ENCODE peak calls at places on chromosomes 4 and X, in five cellular contexts. E is fibroblast of lung, Y is heart left ventricle, X is Peyer's patch, S is cardiac muscle cell. D is an unnamed sample. For H3K4me1, H3K27me3 and H3K9me3, the result is how much of the 10 kb centered on the place peaks cover.

GRCh38 chr4:88138561-88138960 is 19.9 kb downstream of the ABCG2 start:
- DNase-seq in S (peak), Y (no peak), E (peak), X (no peak), D (no peak)

GRCh38 chr4:74237425-74237966 is 70.8 kb upstream of the EPGN start:
- DNase-seq in Y (no peak), E (no peak), S (no peak), X (no peak), D (no peak)

GRCh38 chrX:33908898-33909297 is 223.2 kb downstream of the FAM47A start:
- DNase-seq in E (no peak), S (no peak), Y (no peak), X (no peak), D (no peak)

GRCh38 chr4:5704276-5704675 is 4.1 kb downstream of the EVC2 start:
- DNase-seq in S (no peak), E (no peak), Y (no peak), X (no peak), D (no peak)

GRCh38 chrX:9349572-9350259 is 115.1 kb upstream of the TBL1X start:
- DNase-seq in S (no peak), X (no peak), E (peak), Y (no peak), D (no peak)

GRCh38 chr4:140222175-140222574 is 68.2 kb upstream of the MAML3 start:
- DNase-seq in Y (no peak), X (no peak), S (peak), E (peak), D (no peak)

GRCh38 chr4:13907255-13907751 is 279.8 kb upstream of the BOD1L1 start:
- DNase-seq in X (peak), S (peak), E (peak), Y (no peak), D (peak)

GRCh38 chrX:118396113-118396512 is 50.2 kb downstream of the WDR44 start:
- DNase-seq in Y (no peak), S (no peak), E (no peak), X (no peak), D (no peak)

GRCh38 chr4:21802406-21802805 is 146.2 kb downstream of the KCNIP4 start:
- DNase-seq in X (no peak), E (peak), S (peak), Y (no peak), D (no peak)

GRCh38 chrX:106731590-106731989 is 5.1 kb downstream of the RNF128 start:
- DNase-seq in Y (no peak), X (no peak), E (no peak), S (no peak), D (no peak)

GRCh38 chr4:110170861-110171260 is 27.6 kb downstream of the ELOVL6 start:
- DNase-seq in X (no peak), S (no peak), E (no peak), Y (no peak), D (no peak)

GRCh38 chrX:52352551-52352950 is 16.3 kb upstream of the XAGE2 start:
- DNase-seq in S (no peak), E (no peak), X (no peak), Y (no peak), D (peak)

GRCh38 chr4:51858605-51859211 is 15.8 kb downstream of the DCUN1D4 start:
- DNase-seq in Y (no peak), S (no peak), E (peak), X (no peak), D (no peak)

GRCh38 chr4:51862781-51863180 is 19.8 kb downstream of the DCUN1D4 start:
- DNase-seq in Y (no peak), E (no peak), X (no peak), S (no peak), D (no peak)

GRCh38 chr4:51862199-51862598 is 19.2 kb downstream of the DCUN1D4 start:
- DNase-seq in Y (no peak), S (no peak), X (no peak), E (no peak), D (no peak)

GRCh38 chr4:51855751-51856150 is 12.8 kb downstream of the DCUN1D4 start:
- DNase-seq in S (no peak), Y (no peak), X (no peak), E (no peak), D (no peak)

DNA sequence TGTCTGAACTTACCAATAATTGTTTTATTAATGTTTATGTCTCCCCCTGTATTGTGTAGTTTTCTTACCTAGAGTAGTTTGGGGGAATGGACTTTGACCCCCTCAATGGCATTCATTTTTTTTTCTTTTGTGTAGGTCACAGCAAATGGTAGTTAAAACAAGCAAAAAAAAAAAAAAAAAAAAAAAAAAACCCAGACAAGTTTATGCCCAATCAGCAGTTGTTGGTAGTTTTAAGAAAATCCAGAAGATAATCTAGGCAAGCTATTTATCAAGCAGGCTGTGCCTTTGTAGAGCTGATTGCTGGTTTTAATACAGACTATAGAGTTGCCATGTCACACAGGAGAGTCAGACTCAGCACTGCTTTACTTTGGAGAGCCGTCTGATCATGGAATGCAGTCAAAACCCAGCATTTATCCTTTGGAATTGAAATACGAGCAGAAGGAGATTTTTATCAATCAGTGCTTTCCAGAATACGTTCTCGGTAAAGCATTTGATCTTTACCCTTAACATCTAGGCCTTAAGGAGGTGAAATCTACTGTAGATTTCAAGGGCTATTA is 16.6 kb downstream of the DCUN1D4 start:
- DNase-seq in X (no peak), E (peak), S (no peak), Y (no peak), D (no peak)
- H3K4me1 ChIP-seq in X (under half), E (under half), S (under half), Y (under half), D (under half)

GRCh38 chr4:67475155-67475554 is 70.1 kb downstream of the CENPC start:
- DNase-seq in S (no peak), X (no peak), Y (no peak), E (no peak), D (no peak)
- H3K27me3 ChIP-seq in S (under half), X (under half), Y (under half), E (under half), D (under half)

DNA sequence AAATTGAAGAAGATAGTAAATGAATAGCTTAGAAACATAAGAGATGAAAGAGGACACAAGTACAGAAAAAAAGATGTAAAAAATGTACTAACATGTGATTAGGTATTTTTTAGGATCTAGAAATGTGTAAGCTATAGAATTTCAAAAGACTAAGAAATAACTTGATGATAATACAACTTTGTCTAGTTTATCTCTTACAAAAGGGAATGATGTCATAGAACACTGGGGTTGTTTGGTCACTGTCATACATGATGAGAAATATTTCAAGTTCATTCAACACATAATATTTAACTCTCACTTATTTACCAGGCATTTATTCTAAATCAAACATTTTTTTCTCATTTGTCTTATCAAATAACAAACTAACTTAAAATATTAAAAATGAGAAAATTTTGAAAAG is 18.5 kb downstream of the STBD1 start:
- DNase-seq in S (no peak), E (no peak), X (no peak), Y (no peak), D (no peak)
- H3K9me3 ChIP-seq in S (under half), E (under half), X (under half), Y (under half), D (under half)

GRCh38 chrX:65993332-65993731 is 46.5 kb downstream of the VSIG4 start:
- DNase-seq in X (no peak), S (no peak), Y (no peak), E (no peak), D (no peak)

GRCh38 chrX:65990702-65991101 is 49.2 kb downstream of the VSIG4 start:
- DNase-seq in Y (no peak), E (no peak), S (no peak), X (no peak), D (no peak)

GRCh38 chrX:65997978-65998717 is 41.7 kb downstream of the VSIG4 start:
- DNase-seq in X (no peak), S (no peak), E (no peak), Y (no peak), D (no peak)

GRCh38 chrX:65994519-65995501 is 45.1 kb downstream of the VSIG4 start:
- DNase-seq in Y (no peak), E (no peak), X (no peak), S (no peak), D (no peak)

DNA sequence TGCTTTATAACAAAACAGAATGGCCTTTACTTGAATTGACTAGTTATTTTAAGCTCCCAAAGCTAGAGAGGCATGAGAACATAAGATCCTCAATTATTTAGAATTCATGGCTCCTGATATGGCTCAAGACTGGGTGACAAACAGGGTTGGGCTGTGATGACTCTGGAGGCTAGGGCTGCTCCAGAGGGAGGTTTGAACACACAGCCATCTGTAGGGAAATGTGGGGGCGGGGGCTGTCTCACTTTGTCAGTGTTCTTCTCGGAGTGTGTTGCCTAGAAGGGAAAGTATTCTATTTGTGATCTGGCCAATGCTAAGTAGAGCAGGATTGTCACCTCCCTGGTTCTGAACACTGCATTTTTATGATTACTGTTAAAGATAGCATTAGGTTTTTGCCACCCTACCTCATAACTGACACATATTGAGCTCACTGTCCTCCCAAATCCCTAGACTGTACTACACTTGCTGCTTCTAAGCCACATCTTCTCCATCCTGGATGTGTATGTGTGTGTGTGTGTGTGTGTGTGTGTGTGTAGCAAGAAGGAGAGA is 45.9 kb downstream of the VSIG4 start:
- DNase-seq in S (no peak), X (no peak), E (no peak), Y (no peak), D (no peak)
- H3K4me1 ChIP-seq in S (under half), X (under half), E (under half), Y (under half), D (under half)

GRCh38 chrX:72316408-72317079 is 10.8 kb upstream of the CITED1 start:
- DNase-seq in S (no peak), X (no peak), E (no peak), Y (no peak), D (no peak)

GRCh38 chrX:72313757-72314156 is 8.0 kb upstream of the CITED1 start:
- DNase-seq in E (no peak), S (no peak), Y (no peak), X (no peak), D (no peak)

GRCh38 chrX:72312311-72312940 is 6.7 kb upstream of the CITED1 start:
- DNase-seq in E (no peak), S (no peak), Y (no peak), X (no peak), D (no peak)

GRCh38 chrX:72314881-72315280 is 9.2 kb upstream of the CITED1 start:
- DNase-seq in E (no peak), Y (no peak), X (no peak), S (no peak), D (no peak)

GRCh38 chrX:72314242-72314641 is 8.5 kb upstream of the CITED1 start:
- DNase-seq in E (no peak), S (no peak), X (no peak), Y (no peak), D (no peak)
- H3K27me3 ChIP-seq in E (under half), S (under half), X (under half), Y (under half), D (under half)

DNA sequence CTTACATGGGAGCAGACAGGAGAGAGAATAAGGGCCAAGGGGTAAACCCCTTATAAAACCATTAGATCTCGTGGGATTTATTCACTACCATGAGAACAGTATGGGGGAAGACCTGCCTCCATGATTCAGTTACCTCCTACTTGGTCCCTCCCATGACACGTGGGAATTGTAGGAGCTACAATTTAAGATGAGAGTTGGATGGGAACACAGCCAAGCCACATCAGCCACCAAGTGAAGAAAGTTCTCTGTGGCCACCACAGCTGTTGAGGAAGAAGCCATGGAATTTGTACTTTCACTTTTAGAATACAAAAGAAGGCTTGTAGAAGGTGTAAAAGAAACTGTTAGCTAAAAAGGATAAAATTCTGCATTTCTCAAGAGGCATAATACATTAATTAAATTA is 67.0 kb upstream of the CXorf51A start:
- DNase-seq in S (no peak), E (no peak), X (no peak), Y (no peak), D (no peak)
- H3K9me3 ChIP-seq in S (under half), E (under half), X (under half), Y (under half), D (under half)

DNA sequence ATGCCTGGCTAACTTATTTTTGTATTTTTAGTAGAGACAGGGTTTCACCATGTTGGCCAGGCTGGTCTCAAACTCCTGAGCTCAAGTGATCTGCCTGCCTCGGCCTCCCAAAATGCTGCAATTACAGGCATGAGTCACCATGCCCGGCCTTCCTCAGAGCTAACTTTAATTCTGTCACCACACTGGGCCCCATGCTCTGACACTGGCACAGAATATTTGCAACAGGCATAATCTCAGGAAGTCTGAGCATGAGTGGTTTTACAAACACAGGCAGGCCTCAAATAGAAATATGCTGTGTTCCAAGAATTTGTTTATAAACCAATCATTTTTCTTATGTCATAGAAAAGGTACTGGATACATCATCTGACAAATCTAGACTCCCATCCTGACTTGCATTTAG is 32.7 kb upstream of the FAM9C start:
- DNase-seq in X (no peak), E (peak), Y (no peak), S (no peak), D (no peak)
- H3K4me1 ChIP-seq in X (under half), E (under half), Y (under half), S (under half), D (under half)

GRCh38 chr4:125811892-125812291 is 497.1 kb downstream of the FAT4 start:
- DNase-seq in X (no peak), S (no peak), Y (no peak), E (no peak), D (no peak)
- H3K27me3 ChIP-seq in X (under half), S (under half), Y (under half), E (under half), D (under half)

DNA sequence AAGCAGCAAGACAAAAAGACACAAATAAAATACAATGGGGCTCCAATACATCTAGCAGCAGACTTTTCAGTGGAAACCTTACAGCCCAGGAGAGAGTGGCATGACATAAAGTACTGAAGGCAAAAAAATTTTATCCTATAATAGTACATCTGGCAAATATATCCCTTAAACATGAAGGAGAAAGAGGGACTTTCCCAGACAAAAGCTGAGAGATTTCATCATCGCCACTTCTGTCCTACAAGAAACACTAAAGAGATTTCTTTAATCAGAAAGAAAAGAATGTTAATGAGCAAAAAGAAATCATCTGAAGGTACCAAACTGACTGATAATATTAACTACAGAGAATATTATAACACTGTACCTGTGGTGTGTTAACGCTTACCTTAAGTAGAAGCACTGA is 86.4 kb downstream of the ANKRD17 start:
- DNase-seq in X (no peak), S (peak), E (peak), Y (no peak), D (no peak)
- H3K9me3 ChIP-seq in X (under half), S (under half), E (under half), Y (under half), D (under half)

GRCh38 chr4:7904108-7904516 is 35.5 kb downstream of the AFAP1 start:
- DNase-seq in Y (no peak), X (no peak), E (peak), S (peak), D (no peak)

GRCh38 chr4:7904942-7905341 is 34.7 kb downstream of the AFAP1 start:
- DNase-seq in Y (no peak), X (no peak), E (peak), S (peak), D (no peak)

GRCh38 chr4:7907142-7907541 is 32.5 kb downstream of the AFAP1 start:
- DNase-seq in Y (no peak), X (no peak), S (no peak), E (no peak), D (peak)

GRCh38 chr4:7905461-7905915 is 34.2 kb downstream of the AFAP1 start:
- DNase-seq in Y (peak), S (peak), E (peak), X (no peak), D (no peak)

DNA sequence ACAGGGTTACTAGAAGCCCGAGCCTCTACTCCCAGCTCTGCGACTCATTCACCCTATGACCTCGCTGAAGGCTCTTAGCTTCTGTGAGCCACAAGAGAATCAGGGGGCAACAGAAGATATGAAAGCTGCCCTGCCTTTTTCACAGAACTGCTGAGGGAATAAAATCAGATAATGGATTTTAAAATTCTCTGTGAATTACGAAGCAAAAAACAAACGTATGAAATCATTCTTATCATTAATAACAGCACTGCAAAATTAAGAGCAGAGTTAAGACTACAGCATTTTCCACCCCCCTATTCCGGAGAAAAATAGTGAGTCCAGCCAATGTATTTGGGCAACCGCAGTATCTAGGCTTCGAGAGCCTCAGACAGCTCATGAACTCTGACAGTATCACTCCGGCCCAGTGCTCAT is 33.5 kb downstream of the AFAP1 start:
- DNase-seq in S (peak), Y (no peak), X (no peak), E (peak), D (no peak)
- H3K4me1 ChIP-seq in S (half or more), Y (under half), X (under half), E (under half), D (under half)